ENCODE peak calls at places on chromosomes 6 and 20, in four cellular contexts. J, X, A and L are unnamed samples.

GRCh38 chr6:160882741-160883340 is 108.7 kb upstream of the MAP3K4 start:
- DNase-seq in A (no peak), J (no peak), X (no peak), L (no peak)

GRCh38 chr6:43078651-43079050 is 2.5 kb downstream of the PTK7 start:
- DNase-seq in A (no peak), X (no peak), J (no peak), L (no peak)

GRCh38 chr6:129672883-129673631 is 36.9 kb downstream of the ARHGAP18 start:
- DNase-seq in X (peak), J (peak), A (no peak), L (peak)

GRCh38 chr6:153090241-153090930 is 40.7 kb downstream of the RGS17 start:
- DNase-seq in J (no peak), X (peak), A (no peak), L (peak)

GRCh38 chr20:32438331-32438858 is 80.3 kb downstream of the ASXL1 start:
- DNase-seq in A (no peak), J (no peak), X (no peak), L (no peak)

GRCh38 chr6:6661684-6662083 is 73.2 kb downstream of the LY86 start:
- DNase-seq in X (no peak), J (peak), A (no peak), L (no peak)

GRCh38 chr6:130223508-130223907 is 757 bp upstream of the SAMD3 start:
- DNase-seq in J (no peak), X (no peak), A (no peak), L (no peak)

GRCh38 chr6:130945401-130945919 is 117.6 kb downstream of the EPB41L2 start:
- DNase-seq in J (peak), A (no peak), X (no peak), L (no peak)

GRCh38 chr20:50372770-50373088 is 137.5 kb upstream of the PTPN1 start:
- DNase-seq in A (peak), J (peak), X (no peak), L (no peak)

GRCh38 chr6:26502169-26502568 is 2.1 kb downstream of the BTN1A1 start:
- DNase-seq in X (no peak), A (no peak), J (peak), L (no peak)

GRCh38 chr6:16683524-16684194 is 77.6 kb downstream of the ATXN1 start:
- DNase-seq in A (no peak), X (peak), J (peak), L (no peak)

GRCh38 chr6:104332407-104332806 is 527.3 kb downstream of the HACE1 start:
- DNase-seq in J (no peak), X (no peak), A (no peak), L (no peak)

GRCh38 chr20:45506927-45507820 is 8.2 kb downstream of the SPINT3 start:
- DNase-seq in J (no peak), A (no peak), X (no peak), L (no peak)

DNA sequence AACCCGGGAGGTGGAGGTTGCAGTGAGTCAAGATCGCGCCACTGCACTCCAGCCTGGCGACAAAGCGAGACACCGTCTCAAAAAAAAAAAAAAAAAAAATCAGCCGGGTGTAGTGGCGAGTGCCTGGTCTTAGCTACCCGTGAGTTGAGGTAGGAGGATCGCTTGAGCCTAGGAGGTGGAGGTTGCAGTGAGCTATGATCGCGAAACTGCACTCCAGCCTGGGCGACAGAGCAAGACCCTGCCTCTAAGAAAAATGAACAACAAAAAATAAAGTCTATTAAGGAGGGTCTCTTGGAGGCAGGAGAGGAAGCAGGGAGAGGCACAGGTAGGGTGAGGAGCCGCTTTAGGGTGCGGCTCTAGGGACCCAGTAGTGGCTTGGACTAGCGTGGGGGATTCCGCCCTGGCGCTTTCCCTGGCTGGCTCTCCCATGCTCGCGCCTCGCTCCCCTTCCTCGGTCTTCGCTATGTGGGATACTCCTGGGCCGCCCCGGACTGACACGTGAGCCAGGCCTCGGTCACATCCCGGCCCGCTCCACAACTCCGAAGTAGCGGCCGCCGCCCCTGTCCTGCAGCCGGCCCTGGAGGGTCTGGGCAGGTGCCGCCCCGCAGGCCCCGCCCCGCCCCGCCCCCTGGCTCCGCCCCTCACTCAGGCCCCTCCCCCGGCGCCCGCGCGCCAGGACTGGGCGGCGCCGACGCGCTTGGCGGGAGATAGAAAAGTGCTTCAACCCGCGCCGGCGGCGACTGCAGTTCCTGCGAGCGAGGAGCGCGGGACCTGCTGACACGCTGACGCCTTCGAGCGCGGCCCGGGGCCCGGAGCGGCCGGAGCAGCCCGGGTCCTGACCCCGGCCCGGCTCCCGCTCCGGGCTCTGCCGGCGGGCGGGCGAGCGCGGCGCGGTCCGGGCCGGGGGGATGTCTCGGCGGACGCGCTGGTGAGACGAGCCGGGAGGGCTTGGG is at the start of gene MYBL2:
- DNase-seq in X (peak), J (peak), A (peak), L (no peak)
- H3K27ac ChIP-seq in X (peak), J (no peak), A (peak), L (peak)

DNA sequence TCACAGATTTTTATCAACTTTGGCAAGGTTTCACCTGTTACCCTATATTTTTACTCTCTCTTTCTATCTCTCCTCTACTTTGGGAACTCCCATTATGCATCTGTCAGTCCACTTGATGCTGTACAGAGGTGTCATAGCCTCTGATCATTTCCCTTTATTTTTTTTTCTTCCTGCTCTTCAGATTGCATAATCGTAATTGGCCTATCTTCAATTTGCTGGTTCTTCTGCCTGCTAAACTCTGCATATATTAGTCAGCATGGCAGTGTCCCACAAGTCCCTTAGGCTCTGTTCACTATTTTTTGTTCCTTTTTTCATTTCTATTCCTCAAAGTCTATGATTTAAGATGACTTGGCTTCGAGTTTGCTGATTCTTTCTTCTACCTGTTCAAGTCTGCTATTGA is 44.7 kb upstream of the MICB start:
- DNase-seq in A (no peak), J (no peak), X (no peak), L (no peak)
- TF ChIP-seq TCF7L2 in A (no peak), J (no peak), X (no peak), L (no peak)

DNA sequence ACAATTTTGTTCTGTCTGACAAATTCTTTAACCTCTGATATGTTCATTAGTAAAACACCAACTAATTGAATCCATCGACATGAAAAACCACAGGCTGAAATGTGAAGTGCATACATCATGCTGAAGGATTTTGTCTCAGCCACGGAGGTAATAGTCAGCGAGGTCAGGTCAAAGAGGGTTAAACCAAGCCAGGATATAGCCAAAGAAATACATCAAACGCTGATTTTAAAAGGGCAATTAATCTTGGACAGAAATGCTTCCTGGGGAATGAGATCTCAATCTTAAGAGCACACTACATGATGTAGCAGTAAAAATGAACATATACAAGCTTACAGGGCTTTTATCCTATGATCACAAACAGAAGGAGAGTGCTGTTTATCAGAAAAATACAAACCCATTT is 106.7 kb downstream of the PRDM1 start:
- DNase-seq in X (peak), A (no peak), J (no peak), L (no peak)
- TF ChIP-seq SIN3A in X (no peak), A (no peak), J (no peak), L (no peak)

GRCh38 chr20:62837091-62837490 is 20.2 kb downstream of the COL9A3 start:
- DNase-seq in X (no peak), A (no peak), J (no peak), L (no peak)
- H3K27ac ChIP-seq in X (no peak), A (no peak), J (no peak), L (no peak)

DNA sequence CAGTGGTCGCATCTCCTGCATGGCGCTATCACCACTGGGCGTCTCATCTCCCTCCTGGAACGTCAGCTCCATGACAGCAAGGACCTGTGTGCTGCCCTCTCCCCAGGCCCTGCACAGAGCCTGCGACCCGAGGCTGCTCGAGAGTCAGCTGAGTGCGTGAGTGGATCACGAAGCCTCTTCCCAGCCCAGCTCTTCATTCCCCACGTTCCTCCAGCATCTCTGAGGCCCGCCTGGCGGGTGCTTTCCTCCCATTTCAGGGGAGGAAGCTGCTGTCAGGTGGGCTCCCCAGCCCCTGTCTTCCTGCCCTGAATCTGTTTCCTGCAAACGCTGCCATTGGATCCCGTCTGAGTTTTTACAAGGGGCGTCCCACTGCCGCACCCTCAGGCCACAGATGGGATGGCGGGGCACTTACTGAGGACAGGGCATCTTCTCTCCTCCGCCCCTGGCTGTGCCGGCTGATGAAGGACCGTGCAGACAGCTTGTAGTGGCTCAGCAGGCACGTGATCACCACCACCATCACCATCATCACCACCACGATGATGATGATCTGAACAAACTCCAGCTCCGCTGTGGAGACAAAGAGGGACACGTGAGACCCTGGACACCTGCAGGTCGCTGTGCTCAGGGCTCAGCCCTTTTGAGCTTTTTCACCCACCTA is 39.0 kb upstream of the ZBP1 start:
- DNase-seq in X (no peak), J (no peak), A (no peak), L (no peak)
- TF ChIP-seq TCF7L2 in X (no peak), J (no peak), A (no peak), L (no peak)

DNA sequence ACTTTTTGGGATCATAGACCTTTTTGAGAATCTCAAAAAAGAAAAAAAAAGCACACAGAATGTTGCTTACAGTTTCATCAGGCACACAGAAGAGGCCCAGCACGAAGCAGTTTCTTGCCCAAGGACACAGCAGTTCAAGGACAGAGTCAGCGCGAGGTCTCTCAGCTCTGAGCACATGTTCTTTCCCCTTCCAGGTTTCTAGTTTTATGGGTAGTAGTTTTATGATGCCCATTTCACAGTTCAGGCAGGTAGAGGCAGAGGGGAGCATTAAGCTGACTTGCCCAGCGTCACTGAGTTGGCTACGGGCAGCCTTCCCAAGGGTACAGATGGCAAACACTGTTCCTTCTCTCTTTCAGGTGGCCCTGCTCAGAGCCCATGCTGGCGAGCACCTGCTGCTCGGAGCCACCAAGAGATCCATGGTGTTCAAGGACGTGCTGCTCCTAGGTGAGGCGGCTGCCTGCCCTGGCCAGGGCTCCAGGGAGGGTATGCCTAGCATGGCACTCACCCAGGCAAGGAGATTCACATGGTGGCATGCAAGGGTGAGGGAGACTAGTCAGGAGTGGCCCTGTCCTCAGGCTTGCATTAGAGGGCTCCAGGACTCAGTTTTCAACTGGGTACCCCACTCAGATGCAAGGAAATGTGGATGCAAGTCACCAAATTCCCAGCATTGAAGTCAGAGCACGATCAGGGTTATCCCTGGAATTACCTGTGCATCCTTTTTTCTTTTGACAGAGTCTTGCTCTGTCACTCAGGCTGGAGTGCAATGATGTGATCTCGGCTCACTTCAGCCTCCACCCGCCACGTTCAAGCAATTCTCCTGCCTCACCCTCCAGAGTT is 57.4 kb upstream of the TTPAL start:
- DNase-seq in X (no peak), J (peak), A (no peak), L (no peak)
- TF ChIP-seq SIN3A in X (no peak), J (no peak), A (no peak), L (no peak)

GRCh38 chr6:98041072-98041471 is 758.1 kb upstream of the MMS22L start:
- DNase-seq in A (no peak), J (no peak), X (no peak), L (no peak)

GRCh38 chr6:98044168-98044567 is 761.2 kb upstream of the MMS22L start:
- DNase-seq in J (no peak), X (no peak), A (no peak), L (no peak)

GRCh38 chr6:98041921-98042320 is 758.9 kb upstream of the MMS22L start:
- DNase-seq in X (no peak), A (no peak), J (no peak), L (no peak)

GRCh38 chr6:98047881-98048280 is 764.9 kb upstream of the MMS22L start:
- DNase-seq in X (no peak), J (no peak), A (no peak), L (no peak)

DNA sequence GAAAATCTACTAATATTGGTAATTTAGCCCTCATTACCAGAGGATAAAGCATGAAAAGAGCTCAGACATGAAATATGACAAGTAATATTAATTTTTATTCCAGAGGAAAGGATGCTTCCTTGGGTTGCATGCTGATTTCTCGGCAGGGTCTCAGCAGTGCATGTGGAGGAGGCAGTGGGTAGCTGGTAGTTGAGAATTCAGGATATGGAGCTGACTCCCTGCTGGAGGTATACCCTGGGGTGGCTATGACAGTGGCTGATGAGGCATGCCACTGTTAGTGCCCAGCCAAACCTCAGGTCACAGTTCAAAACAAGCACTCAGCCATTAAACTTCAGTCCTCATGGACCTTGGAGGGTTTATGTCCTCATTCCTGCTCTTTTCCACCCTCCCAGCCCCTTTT is 761.8 kb upstream of the MMS22L start:
- DNase-seq in J (no peak), X (no peak), A (no peak), L (no peak)
- H3K27ac ChIP-seq in J (no peak), X (no peak), A (no peak), L (no peak)